ENCODE peak calls at places on chromosomes 7 and 10, in six cellular contexts. P is body of pancreas, S is upper lobe of right lung, C is MCF 10A, F is left ventricle myocardium inferior, U is HL-60. Q is an unnamed sample.
A peak's percentile ranks its signal among the peaks of the same experiment; 100 is the strongest.

GRCh38 chr10:11170993-11171416 is 153.3 kb downstream of the CELF2 start:
- DNase-seq in P (no peak), S (no peak), C (no peak), F (no peak), U (peak; percentile 62), Q (no peak)

GRCh38 chr10:17409170-17409733 is 45.1 kb downstream of the ST8SIA6 start:
- DNase-seq in P (no peak), S (no peak), C (peak; percentile 33), F (no peak), U (no peak), Q (no peak)

GRCh38 chr7:96415293-96415940 is 93.5 kb upstream of the SLC25A13 start:
- DNase-seq in P (no peak), S (no peak), C (no peak), F (no peak), U (no peak), Q (no peak)

GRCh38 chr7:64992971-64993370 is 2.1 kb upstream of the ZNF117 start:
- DNase-seq in P (no peak), S (no peak), C (no peak), F (no peak), U (no peak), Q (no peak)

GRCh38 chr10:94416896-94417295 is 14.6 kb downstream of the TBC1D12 start:
- DNase-seq in P (no peak), S (no peak), C (no peak), F (no peak), U (no peak), Q (no peak)

GRCh38 chr7:98922392-98923107 is 44.2 kb downstream of the TRRAP start:
- DNase-seq in P (peak; percentile 22), S (peak; percentile 78), C (peak; percentile 52), F (no peak), U (no peak), Q (no peak)

GRCh38 chr10:122567056-122567660 is 6.6 kb downstream of the DMBT1 start:
- DNase-seq in P (peak; percentile 31), S (no peak), C (peak; percentile 51), F (no peak), U (no peak), Q (no peak)

GRCh38 chr10:35896011-35896410 is 253.9 kb upstream of the FZD8 start:
- DNase-seq in P (no peak), S (no peak), C (no peak), F (no peak), U (no peak), Q (no peak)

GRCh38 chr10:71265201-71265575 is 52.8 kb downstream of the UNC5B start:
- DNase-seq in P (no peak), S (no peak), C (no peak), F (no peak), U (no peak), Q (no peak)

GRCh38 chr10:31204090-31204489 is 114.9 kb upstream of the ZEB1 start:
- DNase-seq in P (no peak), S (no peak), C (peak; percentile 27), F (peak; percentile 31), U (no peak), Q (no peak)

GRCh38 chr10:122054046-122055025 is 65.4 kb downstream of the TACC2 start:
- DNase-seq in P (peak; percentile 49), S (peak; percentile 76), C (peak; percentile 84), F (peak; percentile 58), U (no peak), Q (no peak)

GRCh38 chr10:34766256-34766580 is 48.9 kb downstream of the PARD3 start:
- DNase-seq in P (no peak), S (no peak), C (no peak), F (no peak), U (no peak), Q (no peak)

GRCh38 chr7:143965280-143965679 is 10.6 kb downstream of the OR2F1 start:
- DNase-seq in P (no peak), S (no peak), C (no peak), F (no peak), U (no peak), Q (no peak)

GRCh38 chr10:70379581-70380176 is 2.7 kb downstream of the LRRC20 start:
- DNase-seq in P (no peak), S (no peak), C (peak; percentile 41), F (no peak), U (no peak), Q (no peak)

GRCh38 chr7:117597755-117598154 is 117.9 kb downstream of the CFTR start:
- DNase-seq in P (no peak), S (no peak), C (no peak), F (no peak), U (no peak), Q (no peak)

GRCh38 chr7:17318146-17318545 is 19.7 kb downstream of the AHR start:
- DNase-seq in P (no peak), S (no peak), C (no peak), F (no peak), U (no peak), Q (no peak)

GRCh38 chr10:112517381-112517976 is 70.5 kb downstream of the VTI1A start:
- DNase-seq in P (no peak), S (no peak), C (peak; percentile 15), F (no peak), U (no peak), Q (no peak)

GRCh38 chr7:121329460-121330052 is 756 bp downstream of the WNT16 start:
- DNase-seq in P (peak; percentile 35), S (peak; percentile 64), C (peak; percentile 41), F (no peak), U (no peak), Q (peak; percentile 59)

GRCh38 chr10:4701016-4701415 is 125.0 kb upstream of the AKR1E2 start:
- DNase-seq in P (no peak), S (no peak), C (no peak), F (no peak), U (no peak), Q (no peak)

DNA sequence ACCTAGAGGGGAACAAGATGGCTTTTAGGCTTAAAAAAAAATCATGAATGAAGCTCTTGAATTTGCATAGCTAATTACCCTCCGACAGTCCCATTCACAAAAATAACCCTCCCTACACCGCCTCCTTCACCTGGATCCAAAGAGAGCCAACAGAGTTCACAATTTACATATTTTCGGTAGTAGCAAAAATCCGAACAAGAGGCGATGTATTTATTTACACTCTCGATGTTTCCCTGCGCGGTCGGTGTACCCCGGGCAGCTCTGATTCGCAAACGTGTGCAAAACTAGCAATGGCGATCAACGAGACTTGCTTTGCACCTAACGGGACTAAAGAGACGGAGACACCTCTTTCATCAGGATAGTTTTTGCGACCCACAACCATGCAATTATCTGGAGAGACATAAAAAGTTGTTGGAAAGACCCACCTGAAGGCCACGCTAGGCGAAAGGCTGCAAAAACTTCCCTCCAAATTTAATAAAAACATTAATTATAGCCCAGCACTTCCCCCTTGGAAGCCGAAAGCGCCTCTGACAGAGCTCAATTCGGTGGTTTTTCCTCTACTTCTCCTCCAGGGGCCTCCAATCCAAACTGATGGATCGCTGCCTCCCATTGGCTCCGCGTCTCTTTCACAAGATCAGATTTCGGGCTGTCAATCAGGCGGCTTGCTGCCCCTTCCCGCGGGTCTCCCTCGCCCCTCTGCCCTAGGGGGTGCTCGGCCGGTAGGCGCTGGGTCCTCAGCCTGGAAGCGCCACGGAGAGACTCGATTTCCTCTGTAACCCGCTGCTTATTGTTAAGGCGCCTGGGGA is at the start of gene ETV1:
- DNase-seq in P (peak; percentile 26), S (peak; percentile 78), C (peak; percentile 82), F (peak; percentile 63), U (peak; percentile 35), Q (peak; percentile 44)
- TF ChIP-seq CTCF in P (peak; percentile 24), S (peak; percentile 38), C (peak; percentile 33), F (peak; percentile 48), U (no peak), Q (no peak)

DNA sequence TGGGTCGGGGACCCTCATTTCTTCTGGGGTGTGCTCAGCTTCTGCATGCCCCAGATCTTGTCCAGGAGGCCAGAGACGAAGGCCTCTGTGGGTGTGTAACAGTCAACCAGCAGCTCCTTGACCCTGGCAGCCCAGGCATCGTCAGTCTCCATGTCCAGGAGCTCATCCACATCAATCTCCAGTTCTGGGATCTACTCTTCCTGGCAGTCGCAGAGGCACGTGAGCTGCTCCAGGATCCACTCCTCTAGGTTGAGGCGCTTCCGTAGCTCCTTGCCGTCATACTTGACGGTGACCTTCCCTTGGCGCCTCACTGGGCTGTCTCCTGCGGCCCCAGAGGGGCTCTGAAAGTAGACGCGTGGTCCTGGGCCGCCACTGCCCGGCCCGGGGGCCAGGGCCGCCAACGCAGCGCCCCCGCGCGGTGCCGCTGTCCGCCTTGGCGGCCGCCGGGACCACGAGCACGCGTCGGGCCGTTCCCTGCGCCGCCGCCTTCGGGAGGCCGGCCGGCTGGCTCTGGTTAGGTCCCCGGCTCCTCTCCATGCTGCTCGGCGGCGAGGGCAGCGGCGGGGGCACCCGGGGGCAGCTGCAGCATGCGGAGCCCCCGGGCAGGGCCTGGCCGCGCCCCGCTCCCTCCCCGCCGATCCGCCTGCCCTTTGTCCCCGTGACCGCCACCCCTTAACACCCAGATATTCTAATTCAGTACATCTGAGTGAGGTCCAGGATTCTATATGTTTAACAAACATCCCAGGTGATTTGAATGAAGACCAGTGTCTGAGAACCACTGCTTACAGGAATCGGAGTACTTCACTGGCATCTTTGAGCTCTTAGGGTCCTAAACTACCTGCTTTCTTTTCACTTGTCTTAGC is 170.5 kb downstream of the SEPTIN7 start:
- DNase-seq in P (no peak), S (no peak), C (no peak), F (no peak), U (no peak), Q (peak; percentile 56)
- TF ChIP-seq CTCF in P (peak; percentile 60), S (peak; percentile 15), C (no peak), F (peak; percentile 54), U (no peak), Q (no peak)

GRCh38 chr7:156236936-156237599 is 403.5 kb upstream of the RNF32 start:
- DNase-seq in P (no peak), S (no peak), C (no peak), F (no peak), U (no peak), Q (no peak)

GRCh38 chr7:156234666-156235494 is 405.7 kb upstream of the RNF32 start:
- DNase-seq in P (no peak), S (no peak), C (no peak), F (no peak), U (no peak), Q (no peak)

GRCh38 chr7:156238366-156239133 is 402.0 kb upstream of the RNF32 start:
- DNase-seq in P (no peak), S (no peak), C (no peak), F (no peak), U (no peak), Q (no peak)

GRCh38 chr7:156236181-156236889 is 404.2 kb upstream of the RNF32 start:
- DNase-seq in P (no peak), S (no peak), C (no peak), F (no peak), U (no peak), Q (no peak)

GRCh38 chr7:156237614-156238013 is 403.0 kb upstream of the RNF32 start:
- DNase-seq in P (no peak), S (no peak), C (no peak), F (no peak), U (no peak), Q (no peak)
- TF ChIP-seq CTCF in P (no peak), S (no peak), C (no peak), F (no peak), U (no peak), Q (no peak)

GRCh38 chr7:57385668-57386067 is 64.3 kb upstream of the ZNF716 start:
- DNase-seq in P (no peak), S (no peak), C (no peak), F (no peak), U (no peak), Q (no peak)

GRCh38 chr7:57384380-57384779 is 65.6 kb upstream of the ZNF716 start:
- DNase-seq in P (no peak), S (no peak), C (no peak), F (no peak), U (no peak), Q (no peak)

GRCh38 chr7:57375783-57376182 is 74.2 kb upstream of the ZNF716 start:
- DNase-seq in P (no peak), S (no peak), C (no peak), F (no peak), U (no peak), Q (no peak)

GRCh38 chr7:57381581-57381980 is 68.4 kb upstream of the ZNF716 start:
- DNase-seq in P (no peak), S (no peak), C (no peak), F (no peak), U (no peak), Q (no peak)
- TF ChIP-seq CTCF in P (no peak), S (no peak), C (no peak), F (no peak), U (no peak), Q (no peak)

Q was measured in mucosa of descending colon.